ENCODE peak calls at places on chromosome 17, in five cellular contexts. A, C, P, M and D are unnamed samples.

GRCh38 chr17:37162800-37163199 is 213.0 kb upstream of the C17orf78 start:
- DNase-seq in A (no peak), C (peak), P (no peak), M (no peak), D (no peak)

GRCh38 chr17:5510776-5511175 is 24.4 kb downstream of the MIS12 start:
- DNase-seq in A (no peak), C (no peak), P (no peak), M (no peak), D (no peak)

GRCh38 chr17:61575352-61575975 is 15.6 kb downstream of the NACA2 start:
- DNase-seq in A (no peak), C (no peak), P (no peak), M (no peak), D (no peak)

GRCh38 chr17:59520276-59520675 is 45.1 kb upstream of the DHX40 start:
- DNase-seq in A (no peak), C (no peak), P (no peak), M (no peak), D (no peak)

GRCh38 chr17:31811021-31811565 is 48.0 kb downstream of the COPRS start:
- DNase-seq in A (peak), C (no peak), P (no peak), M (no peak), D (no peak)

GRCh38 chr17:27420211-27420950 is 35.9 kb upstream of the KSR1 start:
- DNase-seq in A (no peak), C (no peak), P (no peak), M (no peak), D (no peak)

GRCh38 chr17:82384051-82384729 is 12.6 kb downstream of the UTS2R start:
- DNase-seq in A (no peak), C (no peak), P (no peak), M (no peak), D (no peak)

GRCh38 chr17:5706835-5707234 is 122.5 kb upstream of the NLRP1 start:
- DNase-seq in A (peak), C (peak), P (no peak), M (peak), D (peak)

GRCh38 chr17:71494456-71494855 is 626.4 kb upstream of the SOX9 start:
- DNase-seq in A (peak), C (no peak), P (no peak), M (no peak), D (no peak)

GRCh38 chr17:1274243-1274608 is 4.0 kb downstream of the BHLHA9 start:
- DNase-seq in A (no peak), C (no peak), P (no peak), M (peak), D (no peak)

GRCh38 chr17:37476431-37477130 is 13.1 kb upstream of the DUSP14 start:
- DNase-seq in A (no peak), C (no peak), P (no peak), M (no peak), D (no peak)

GRCh38 chr17:40550608-40551007 is 14.7 kb downstream of the CCR7 start:
- DNase-seq in A (peak), C (peak), P (peak), M (peak), D (no peak)

GRCh38 chr17:18962494-18962815 is 10.5 kb downstream of the SLC5A10 start:
- DNase-seq in A (no peak), C (peak), P (no peak), M (no peak), D (no peak)

GRCh38 chr17:13114601-13115024 is 96.8 kb upstream of the ELAC2 start:
- DNase-seq in A (peak), C (no peak), P (no peak), M (peak), D (peak)

GRCh38 chr17:59406808-59407381 is 75.4 kb downstream of the YPEL2 start:
- DNase-seq in A (peak), C (no peak), P (peak), M (peak), D (no peak)

GRCh38 chr17:82080048-82080788 is 14.6 kb upstream of the DUS1L start:
- DNase-seq in A (no peak), C (peak), P (no peak), M (no peak), D (no peak)

GRCh38 chr17:4537451-4538235 is 17.5 kb downstream of the MYBBP1A start:
- DNase-seq in A (no peak), C (peak), P (no peak), M (no peak), D (no peak)

GRCh38 chr17:9364837-9365430 is 210.7 kb downstream of the STX8 start:
- DNase-seq in A (no peak), C (no peak), P (no peak), M (no peak), D (no peak)

GRCh38 chr17:43170766-43171681 is at the start of gene NBR1:
- DNase-seq in A (peak), C (peak), P (peak), M (peak), D (peak)

GRCh38 chr17:9700754-9701476 is 55.6 kb downstream of the USP43 start:
- DNase-seq in A (no peak), C (no peak), P (no peak), M (no peak), D (no peak)

GRCh38 chr17:36937001-36937960 is at the start of gene LHX1:
- DNase-seq in A (no peak), C (peak), P (no peak), M (no peak), D (no peak)

GRCh38 chr17:66018786-66019185 is 173.1 kb downstream of the CEP112 start:
- DNase-seq in A (no peak), C (no peak), P (no peak), M (no peak), D (no peak)

GRCh38 chr17:82947051-82947991 is 107.5 kb upstream of the ZNF750 start:
- DNase-seq in A (no peak), C (peak), P (peak), M (peak), D (no peak)

GRCh38 chr17:9648521-9649110 is 3.3 kb downstream of the USP43 start:
- DNase-seq in A (no peak), C (no peak), P (no peak), M (no peak), D (no peak)

GRCh38 chr17:54784305-54784704 is 116.3 kb upstream of the TOM1L1 start:
- DNase-seq in A (no peak), C (no peak), P (no peak), M (no peak), D (no peak)

GRCh38 chr17:8044819-8045810 is 6.3 kb downstream of the ALOX15B start:
- DNase-seq in A (no peak), C (no peak), P (no peak), M (no peak), D (no peak)

GRCh38 chr17:35900693-35901487 is 20.7 kb upstream of the CCL5 start:
- DNase-seq in A (no peak), C (no peak), P (no peak), M (no peak), D (no peak)

GRCh38 chr17:17957584-17957916 is 14.7 kb downstream of the TOM1L2 start:
- DNase-seq in A (no peak), C (no peak), P (no peak), M (no peak), D (no peak)

GRCh38 chr17:32492648-32493289 is 6.0 kb downstream of the CDK5R1 start:
- DNase-seq in A (no peak), C (no peak), P (no peak), M (no peak), D (no peak)

GRCh38 chr17:8581002-8581658 is 49.4 kb downstream of the MYH10 start:
- DNase-seq in A (no peak), C (no peak), P (no peak), M (no peak), D (no peak)

GRCh38 chr17:2982854-2983636 is 80.4 kb downstream of the OR1D5 start:
- DNase-seq in A (peak), C (peak), P (peak), M (peak), D (no peak)
- TF ChIP-seq CTCF in A (no peak), C (peak), P (peak), M (peak), D (no peak)

GRCh38 chr17:50697663-50698272 is 9.9 kb downstream of the ANKRD40 start:
- DNase-seq in A (no peak), C (no peak), P (no peak), M (no peak), D (no peak)
- TF ChIP-seq CTCF in A (no peak), C (no peak), P (no peak), M (no peak), D (no peak)

GRCh38 chr17:38702166-38702899 is 2.7 kb upstream of the MLLT6 start:
- DNase-seq in A (peak), C (peak), P (peak), M (peak), D (peak)

GRCh38 chr17:38703742-38704644 is 1.1 kb upstream of the MLLT6 start:
- DNase-seq in A (no peak), C (peak), P (peak), M (peak), D (peak)

GRCh38 chr17:38702900-38703741 is 2.0 kb upstream of the MLLT6 start:
- DNase-seq in A (no peak), C (no peak), P (no peak), M (peak), D (no peak)

GRCh38 chr17:38704645-38705522 is at the start of gene MLLT6:
- DNase-seq in A (peak), C (peak), P (peak), M (peak), D (peak)

GRCh38 chr17:38701504-38702165 is 3.4 kb upstream of the MLLT6 start:
- DNase-seq in A (peak), C (no peak), P (no peak), M (peak), D (no peak)
- TF ChIP-seq CTCF in A (no peak), C (no peak), P (no peak), M (no peak), D (no peak)

GRCh38 chr17:56593073-56593740 is at the start of gene NOG:
- DNase-seq in A (peak), C (peak), P (no peak), M (peak), D (peak)

GRCh38 chr17:56596741-56597494 is 3.4 kb downstream of the NOG start:
- DNase-seq in A (no peak), C (no peak), P (no peak), M (no peak), D (peak)

GRCh38 chr17:56593741-56594527 is 435 bp downstream of the NOG start:
- DNase-seq in A (peak), C (peak), P (no peak), M (peak), D (peak)

GRCh38 chr17:56595831-56596740 is 2.6 kb downstream of the NOG start:
- DNase-seq in A (no peak), C (no peak), P (no peak), M (no peak), D (peak)

GRCh38 chr17:56594528-56595418 is 1.3 kb downstream of the NOG start:
- DNase-seq in A (no peak), C (no peak), P (no peak), M (no peak), D (peak)
- TF ChIP-seq CTCF in A (no peak), C (no peak), P (no peak), M (no peak), D (no peak)

GRCh38 chr17:64236827-64237403 is 26.1 kb downstream of the TEX2 start:
- DNase-seq in A (no peak), C (no peak), P (no peak), M (no peak), D (peak)
- TF ChIP-seq CTCF in A (peak), C (no peak), P (no peak), M (peak), D (peak)

DNA sequence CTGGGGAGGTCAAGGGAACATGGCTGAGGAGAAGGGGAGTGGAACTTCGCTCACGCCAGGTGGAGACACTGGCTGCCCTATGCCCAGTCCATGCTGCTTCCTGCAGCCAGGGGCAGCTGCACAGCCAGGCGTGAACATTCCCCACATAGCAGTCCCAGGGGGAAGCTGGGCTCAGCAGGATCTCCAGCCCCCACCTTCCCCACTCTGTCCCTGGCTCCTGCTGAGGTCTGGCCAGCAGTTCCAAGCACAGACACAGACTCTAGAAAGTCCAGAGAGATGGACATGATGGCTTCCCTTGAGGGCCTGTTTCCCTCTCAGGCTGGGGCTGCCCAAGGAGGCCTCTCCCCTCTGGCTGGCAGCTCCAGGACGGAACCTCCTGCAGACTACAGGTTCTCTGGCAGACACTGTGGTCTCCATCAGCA is 9.3 kb downstream of the JUP start:
- DNase-seq in A (no peak), C (peak), P (no peak), M (no peak), D (no peak)
- TF ChIP-seq CTCF in A (no peak), C (peak), P (no peak), M (no peak), D (no peak)

GRCh38 chr17:74815067-74815466 is 38.9 kb upstream of the NAT9 start:
- DNase-seq in A (no peak), C (no peak), P (no peak), M (no peak), D (no peak)

GRCh38 chr17:74816883-74817620 is 40.9 kb upstream of the NAT9 start:
- DNase-seq in A (no peak), C (no peak), P (no peak), M (no peak), D (no peak)

GRCh38 chr17:74813793-74814192 is 37.6 kb upstream of the NAT9 start:
- DNase-seq in A (no peak), C (no peak), P (no peak), M (no peak), D (no peak)

GRCh38 chr17:74814453-74814852 is 38.3 kb upstream of the NAT9 start:
- DNase-seq in A (no peak), C (no peak), P (no peak), M (no peak), D (no peak)

GRCh38 chr17:74815671-74816370 is 39.7 kb upstream of the NAT9 start:
- DNase-seq in A (no peak), C (no peak), P (no peak), M (no peak), D (peak)
- TF ChIP-seq CTCF in A (no peak), C (no peak), P (no peak), M (no peak), D (peak)

GRCh38 chr17:34146440-34147043 is 108.5 kb upstream of the CCL2 start:
- DNase-seq in A (no peak), C (no peak), P (no peak), M (peak), D (peak)
- TF ChIP-seq CTCF in A (no peak), C (peak), P (no peak), M (peak), D (peak)

GRCh38 chr17:80528521-80528920 is 16.1 kb upstream of the RPTOR start:
- DNase-seq in A (no peak), C (no peak), P (no peak), M (no peak), D (no peak)
- TF ChIP-seq CTCF in A (no peak), C (no peak), P (no peak), M (no peak), D (no peak)